ENCODE peak calls at places on chromosomes 1 and 21, in four cellular contexts. S is fibroblast of lung, V is Karpas-422, T is fibroblast of the aortic adventitia. R is an unnamed sample.

GRCh38 chr1:192066202-192066601 is 92.1 kb upstream of the RGS18 start:
- DNase-seq in S (no peak), V (no peak), T (no peak), R (no peak)

GRCh38 chr1:53091841-53092645 is 30.0 kb downstream of the PODN start:
- DNase-seq in S (no peak), V (no peak), T (no peak), R (no peak)

GRCh38 chr1:234612352-234613127 is 2.6 kb upstream of the IRF2BP2 start:
- DNase-seq in S (peak; percentile 99), V (peak; percentile 92), T (peak; percentile 100), R (peak; percentile 99)

GRCh38 chr1:87560137-87560536 is 231.5 kb downstream of the LMO4 start:
- DNase-seq in S (no peak), V (no peak), T (no peak), R (no peak)

GRCh38 chr1:7388488-7389185 is 382.5 kb upstream of the VAMP3 start:
- DNase-seq in S (peak; percentile 22), V (no peak), T (peak; percentile 9), R (no peak)

GRCh38 chr1:70382682-70383081 is 28.2 kb upstream of the ANKRD13C start:
- DNase-seq in S (no peak), V (peak; percentile 53), T (no peak), R (no peak)

GRCh38 chr1:23341829-23342697 is 2.0 kb downstream of the HNRNPR start:
- DNase-seq in S (peak; percentile 34), V (no peak), T (peak; percentile 28), R (no peak)

GRCh38 chr1:225581193-225581592 is 71.7 kb downstream of the ENAH start:
- DNase-seq in S (no peak), V (no peak), T (peak; percentile 27), R (no peak)

GRCh38 chr1:36093919-36094318 is 5.2 kb downstream of the ADPRS start:
- DNase-seq in S (no peak), V (no peak), T (no peak), R (no peak)

GRCh38 chr1:9101510-9102146 is 27.3 kb downstream of the GPR157 start:
- DNase-seq in S (peak; percentile 70), V (peak; percentile 85), T (peak; percentile 78), R (no peak)

GRCh38 chr1:99917214-99917613 is 52.6 kb upstream of the SLC35A3 start:
- DNase-seq in S (no peak), V (no peak), T (no peak), R (no peak)

GRCh38 chr1:207335695-207336363 is 14.4 kb downstream of the CD55 start:
- DNase-seq in S (peak; percentile 22), V (peak; percentile 72), T (no peak), R (no peak)

GRCh38 chr1:234322979-234323378 is 50.3 kb upstream of the COA6 start:
- DNase-seq in S (peak; percentile 15), V (peak; percentile 87), T (peak; percentile 13), R (no peak)

GRCh38 chr1:193143285-193143684 is 21.5 kb downstream of the CDC73 start:
- DNase-seq in S (peak; percentile 51), V (peak; percentile 45), T (peak; percentile 49), R (no peak)

GRCh38 chr1:212951058-212951923 is 950 bp downstream of the VASH2 start:
- DNase-seq in S (no peak), V (no peak), T (no peak), R (no peak)

GRCh38 chr1:33176362-33176850 is 5.4 kb downstream of the TRIM62 start:
- DNase-seq in S (no peak), V (no peak), T (peak; percentile 30), R (peak; percentile 73)

GRCh38 chr1:89259283-89259971 is 13.2 kb downstream of the GBP5 start:
- DNase-seq in S (no peak), V (no peak), T (no peak), R (no peak)

GRCh38 chr1:196344462-196344861 is 263.8 kb downstream of the KCNT2 start:
- DNase-seq in S (no peak), V (no peak), T (no peak), R (no peak)

GRCh38 chr1:54471588-54471987 is 65.4 kb upstream of the SSBP3 start:
- DNase-seq in S (no peak), V (no peak), T (no peak), R (no peak)

GRCh38 chr1:184753608-184754478 is 815 bp downstream of the EDEM3 start:
- DNase-seq in S (peak; percentile 28), V (peak; percentile 76), T (peak; percentile 34), R (no peak)

GRCh38 chr1:202047977-202048376 is 37.6 kb downstream of the ELF3 start:
- DNase-seq in S (no peak), V (no peak), T (no peak), R (no peak)

GRCh38 chr1:18279713-18280074 is 172.1 kb downstream of the IGSF21 start:
- DNase-seq in S (no peak), V (no peak), T (no peak), R (no peak)

GRCh38 chr1:60068393-60069045 is 5.1 kb downstream of the C1orf87 start:
- DNase-seq in S (peak; percentile 89), V (no peak), T (peak; percentile 95), R (peak; percentile 55)

GRCh38 chr1:207050768-207051614 is at the start of gene YOD1:
- DNase-seq in S (peak; percentile 93), V (no peak), T (peak; percentile 94), R (peak; percentile 71)

GRCh38 chr1:185463011-185463410 is 146.0 kb upstream of the IVNS1ABP start:
- DNase-seq in S (no peak), V (no peak), T (peak; percentile 5), R (no peak)

GRCh38 chr1:201471772-201472171 is 2.8 kb upstream of the PHLDA3 start:
- DNase-seq in S (peak; percentile 80), V (no peak), T (peak; percentile 92), R (no peak)

GRCh38 chr1:14913475-14914155 is 239.9 kb upstream of the TMEM51 start:
- DNase-seq in S (no peak), V (no peak), T (no peak), R (no peak)

GRCh38 chr1:2468041-2468472 is 8.0 kb upstream of the PLCH2 start:
- DNase-seq in S (peak; percentile 31), V (peak; percentile 81), T (peak; percentile 22), R (no peak)

GRCh38 chr1:66848193-66848592 is 47.1 kb upstream of the INSL5 start:
- DNase-seq in S (no peak), V (no peak), T (no peak), R (no peak)

GRCh38 chr1:213014642-213015041 is 1.0 kb downstream of the ANGEL2 start:
- DNase-seq in S (peak; percentile 24), V (peak; percentile 64), T (peak; percentile 33), R (no peak)

GRCh38 chr21:42113926-42114409 is 42.9 kb downstream of the UMODL1 start:
- DNase-seq in S (no peak), V (no peak), T (no peak), R (no peak)
- H3K4me3 ChIP-seq in S (no peak overlapping the region), V (no peak overlapping the region), T (no peak overlapping the region), R (no peak overlapping the region)

GRCh38 chr1:169867012-169867679 is 26.6 kb downstream of the SCYL3 start:
- DNase-seq in S (no peak), V (no peak), T (no peak), R (no peak)

GRCh38 chr1:169866577-169866976 is 27.1 kb downstream of the SCYL3 start:
- DNase-seq in S (no peak), V (no peak), T (no peak), R (no peak)

GRCh38 chr1:169869426-169869825 is 24.3 kb downstream of the SCYL3 start:
- DNase-seq in S (no peak), V (no peak), T (no peak), R (no peak)

GRCh38 chr1:169873582-169874200 is 20.0 kb downstream of the SCYL3 start:
- DNase-seq in S (peak; percentile 35), V (peak; percentile 64), T (no peak), R (no peak)

GRCh38 chr1:169868978-169869377 is 24.7 kb downstream of the SCYL3 start:
- DNase-seq in S (no peak), V (no peak), T (no peak), R (no peak)
- H3K4me3 ChIP-seq in S (no peak overlapping the region), V (no peak overlapping the region), T (no peak overlapping the region), R (no peak overlapping the region)

DNA sequence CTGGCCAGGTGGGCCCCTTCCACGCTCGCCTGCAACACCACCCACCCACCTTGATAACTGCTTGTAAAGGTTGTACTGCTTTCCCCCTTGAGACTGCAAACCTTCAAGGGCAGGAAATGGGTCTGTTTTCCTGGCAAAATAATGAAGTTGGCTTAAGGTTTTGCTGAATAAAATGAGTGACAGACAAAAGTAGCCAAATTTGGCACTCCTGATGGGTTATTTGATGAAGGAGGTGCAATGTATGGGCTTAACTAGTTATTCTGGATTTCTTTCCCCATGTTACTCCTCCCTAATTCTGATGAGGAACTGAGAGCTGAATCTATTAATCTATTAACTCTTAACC is 14.6 kb upstream of the HLCS start:
- DNase-seq in S (no peak), V (no peak), T (no peak), R (no peak)
- H3K4me3 ChIP-seq in S (peak overlapping the region; percentile 19), V (no peak overlapping the region), T (no peak overlapping the region), R (peak overlapping the region; percentile 45)

DNA sequence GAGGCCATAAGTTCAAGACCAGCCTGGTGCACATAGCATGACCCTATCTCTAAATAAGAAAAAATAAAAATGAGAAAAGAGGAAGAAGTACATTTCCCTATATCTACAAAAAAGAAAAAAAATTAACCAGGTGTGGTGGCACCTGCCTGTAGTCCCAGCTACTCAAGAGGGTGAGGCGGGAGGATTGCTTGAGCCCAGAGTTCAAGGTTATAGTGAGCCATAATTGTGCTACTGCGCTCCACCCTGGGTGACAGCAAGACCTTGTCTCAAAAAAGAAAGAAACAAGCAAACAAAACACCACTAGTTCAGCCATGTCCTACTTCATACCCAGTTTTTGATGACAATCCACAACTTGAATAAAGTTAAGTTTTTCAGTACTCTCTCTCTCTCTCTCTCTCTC is 30.7 kb upstream of the TDRD10 start:
- DNase-seq in S (no peak), V (no peak), T (no peak), R (no peak)
- H3K4me3 ChIP-seq in S (no peak overlapping the region), V (no peak overlapping the region), T (no peak overlapping the region), R (no peak overlapping the region)

GRCh38 chr21:17930102-17930501 is 110.9 kb upstream of the C21orf91 start:
- DNase-seq in S (no peak), V (no peak), T (no peak), R (no peak)
- H3K4me3 ChIP-seq in S (no peak overlapping the region), V (peak overlapping the region; percentile 54), T (no peak overlapping the region), R (no peak overlapping the region)

GRCh38 chr1:113192242-113192641 is 119.2 kb downstream of the LRIG2 start:
- DNase-seq in S (no peak), V (peak; percentile 44), T (no peak), R (no peak)
- H3K4me3 ChIP-seq in S (no peak overlapping the region), V (no peak overlapping the region), T (no peak overlapping the region), R (no peak overlapping the region)

DNA sequence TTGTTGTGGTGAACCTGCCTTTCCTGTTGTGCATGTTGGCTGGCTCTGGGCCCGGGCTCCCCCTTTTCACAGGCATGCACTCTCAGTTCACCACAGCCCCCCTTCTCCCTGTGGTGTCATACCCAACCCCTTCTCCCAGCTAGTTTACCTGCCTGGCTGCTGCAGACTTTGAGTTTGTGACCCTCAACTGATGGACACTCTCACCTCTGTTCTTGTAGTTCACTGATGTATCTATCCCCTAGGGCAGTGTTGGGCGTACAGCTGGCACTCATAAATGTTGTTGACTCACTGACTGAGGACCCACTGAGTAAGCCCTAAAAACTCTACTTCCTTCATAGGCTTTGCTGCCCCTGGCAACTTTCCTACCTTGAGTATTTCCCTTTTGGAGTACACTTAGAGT is 54.9 kb downstream of the WDR64 start:
- DNase-seq in S (no peak), V (no peak), T (peak; percentile 43), R (no peak)
- H3K4me3 ChIP-seq in S (no peak overlapping the region), V (no peak overlapping the region), T (no peak overlapping the region), R (no peak overlapping the region)